ENCODE peak calls at places on chromosomes 16 and 17, in six cellular contexts. G, Q, C, N, M and W are unnamed samples.

GRCh38 chr17:82948081-82948511 is 108.3 kb upstream of the ZNF750 start:
- DNase-seq in G (no peak), Q (peak), C (no peak), N (peak), M (no peak), W (no peak)

GRCh38 chr16:53732296-53732929 is 28.5 kb downstream of the FTO start:
- DNase-seq in G (no peak), Q (no peak), C (no peak), N (no peak), M (no peak), W (no peak)

GRCh38 chr17:40074175-40074512 is 11.4 kb downstream of the THRA start:
- DNase-seq in G (no peak), Q (no peak), C (no peak), N (no peak), M (no peak), W (no peak)

GRCh38 chr16:66548068-66548467 is 1.9 kb downstream of the TK2 start:
- DNase-seq in G (no peak), Q (no peak), C (no peak), N (no peak), M (no peak), W (no peak)

GRCh38 chr17:21495281-21495680 is 119.1 kb downstream of the KCNJ12 start:
- DNase-seq in G (no peak), Q (no peak), C (no peak), N (no peak), M (no peak), W (no peak)

GRCh38 chr17:38597375-38597774 is 8.4 kb downstream of the SRCIN1 start:
- DNase-seq in G (no peak), Q (no peak), C (no peak), N (no peak), M (no peak), W (no peak)

GRCh38 chr17:27535178-27535928 is 79.1 kb downstream of the KSR1 start:
- DNase-seq in G (no peak), Q (no peak), C (no peak), N (no peak), M (no peak), W (no peak)

GRCh38 chr16:86443508-86444130 is 66.7 kb upstream of the FOXF1 start:
- DNase-seq in G (no peak), Q (no peak), C (no peak), N (no peak), M (no peak), W (no peak)

GRCh38 chr16:67158637-67159600 is 790 bp downstream of the TRADD start:
- DNase-seq in G (no peak), Q (peak), C (peak), N (peak), M (no peak), W (no peak)

GRCh38 chr17:45646288-45646988 is 137.7 kb upstream of the CRHR1 start:
- DNase-seq in G (peak), Q (no peak), C (no peak), N (peak), M (no peak), W (no peak)

DNA sequence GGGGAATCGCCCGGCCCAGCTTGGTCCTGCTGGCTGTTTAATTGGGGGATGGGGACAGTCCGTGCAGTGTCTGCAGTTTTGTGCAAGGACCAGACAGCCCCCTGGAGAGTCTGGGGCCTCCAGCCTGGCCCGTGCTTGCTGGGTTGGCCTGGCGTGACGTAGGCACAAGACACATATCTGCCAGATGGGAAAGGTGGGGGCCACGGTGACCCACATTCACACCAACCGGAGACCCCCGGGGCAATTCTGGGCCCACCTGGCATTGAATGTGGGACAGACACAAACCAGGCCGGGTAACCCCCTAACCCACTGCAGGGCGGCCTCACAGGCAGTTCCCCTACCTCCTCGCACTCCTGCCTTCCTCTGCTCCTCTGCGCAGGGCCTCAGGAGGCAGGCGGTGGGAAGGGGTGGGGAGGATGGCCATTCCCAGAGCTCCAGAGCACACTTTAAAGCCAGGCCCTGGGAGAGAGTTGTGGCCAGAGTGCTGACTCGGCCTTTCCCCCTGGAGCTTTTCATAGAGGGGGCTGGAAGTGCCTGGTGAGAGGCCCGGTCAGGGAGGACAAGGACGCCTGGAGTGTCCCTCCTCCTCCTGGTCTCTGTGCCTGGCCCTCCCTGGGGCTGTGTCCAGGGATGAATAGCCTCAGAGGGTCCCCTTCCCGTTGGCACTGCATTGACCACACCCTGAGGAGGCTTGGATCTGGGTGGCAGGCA is 1.5 kb downstream of the MRC2 start:
- DNase-seq in G (no peak), Q (peak), C (no peak), N (no peak), M (peak), W (no peak)
- H3K27ac ChIP-seq in G (no peak), Q (no peak), C (no peak), N (peak), M (peak), W (peak)

DNA sequence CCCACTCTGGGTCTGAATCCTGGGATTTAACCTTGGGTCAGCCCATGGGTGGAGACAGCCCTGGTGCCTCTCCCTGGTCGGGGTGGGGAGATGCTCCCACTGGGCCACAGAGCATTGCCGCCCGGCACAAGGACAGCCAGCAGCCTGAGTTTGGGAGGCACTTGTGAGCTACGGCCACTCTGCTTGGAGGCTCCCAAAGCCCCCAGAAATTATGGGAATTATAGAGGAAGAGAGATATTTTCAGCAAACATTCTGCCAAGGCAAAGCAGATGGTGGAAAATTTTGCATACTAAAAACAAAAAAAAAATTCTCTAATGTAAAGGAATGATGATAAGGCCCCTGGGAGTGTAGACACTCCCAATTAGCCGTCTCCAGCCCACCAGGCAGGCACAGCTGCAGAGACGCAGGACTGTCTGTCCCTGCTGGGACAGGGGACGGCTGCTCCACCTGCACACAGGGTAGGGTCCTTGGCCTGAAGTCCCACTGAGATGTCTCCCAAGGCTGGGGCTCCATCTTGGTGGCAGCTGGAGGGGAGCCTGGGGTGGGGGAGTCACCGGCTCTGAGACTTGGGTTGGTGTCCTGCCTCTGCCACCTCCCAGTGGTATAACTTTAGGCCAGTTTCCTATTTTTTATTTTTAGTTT is 46.3 kb upstream of the DOC2B start:
- DNase-seq in G (no peak), Q (peak), C (no peak), N (peak), M (no peak), W (no peak)
- H3K27ac ChIP-seq in G (no peak), Q (no peak), C (no peak), N (no peak), M (peak), W (no peak)

GRCh38 chr17:78276098-78276497 is 44.7 kb downstream of the TMEM235 start:
- DNase-seq in G (no peak), Q (no peak), C (peak), N (no peak), M (no peak), W (no peak)

GRCh38 chr17:78275355-78275754 is 43.9 kb downstream of the TMEM235 start:
- DNase-seq in G (no peak), Q (no peak), C (no peak), N (no peak), M (no peak), W (no peak)

GRCh38 chr17:78273813-78274212 is 42.4 kb downstream of the TMEM235 start:
- DNase-seq in G (no peak), Q (no peak), C (no peak), N (no peak), M (no peak), W (no peak)

GRCh38 chr17:78278139-78278741 is 46.8 kb downstream of the TMEM235 start:
- DNase-seq in G (peak), Q (peak), C (peak), N (no peak), M (no peak), W (no peak)

DNA sequence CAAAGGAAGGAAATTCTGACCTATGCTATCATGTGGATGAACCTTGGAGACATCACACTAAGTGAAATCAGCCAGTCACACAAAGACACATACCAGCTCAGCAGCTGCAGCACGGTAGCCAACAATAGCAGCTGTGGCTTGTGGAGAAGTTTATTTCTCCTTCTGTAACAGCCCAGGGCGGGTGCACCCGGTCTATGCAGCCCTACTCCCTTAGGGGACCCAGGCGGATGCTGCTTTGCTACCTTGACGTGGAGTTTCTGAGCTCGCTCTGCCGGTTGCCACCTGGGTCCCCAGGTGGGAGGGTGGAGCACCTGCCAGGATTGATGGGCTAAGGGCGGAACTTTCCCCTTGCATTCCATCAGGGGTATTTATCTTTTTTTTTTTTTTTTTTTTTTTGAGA is 45.1 kb downstream of the TMEM235 start:
- DNase-seq in G (no peak), Q (no peak), C (peak), N (no peak), M (no peak), W (no peak)
- H3K27ac ChIP-seq in G (no peak), Q (no peak), C (peak), N (no peak), M (no peak), W (no peak)

GRCh38 chr17:1755252-1755992 is 6.4 kb upstream of the SERPINF1 start:
- DNase-seq in G (no peak), Q (no peak), C (no peak), N (no peak), M (no peak), W (no peak)
- H3K27ac ChIP-seq in G (no peak), Q (no peak), C (no peak), N (no peak), M (no peak), W (no peak)

GRCh38 chr17:17849863-17850373 is 13.1 kb upstream of the SREBF1 start:
- DNase-seq in G (no peak), Q (no peak), C (no peak), N (no peak), M (no peak), W (no peak)

GRCh38 chr17:17853811-17854527 is 17.2 kb upstream of the SREBF1 start:
- DNase-seq in G (no peak), Q (no peak), C (no peak), N (no peak), M (no peak), W (no peak)

GRCh38 chr17:17851101-17851500 is 14.3 kb upstream of the SREBF1 start:
- DNase-seq in G (no peak), Q (no peak), C (no peak), N (no peak), M (no peak), W (no peak)

GRCh38 chr17:17849147-17849820 is 12.5 kb upstream of the SREBF1 start:
- DNase-seq in G (no peak), Q (peak), C (no peak), N (peak), M (peak), W (no peak)

DNA sequence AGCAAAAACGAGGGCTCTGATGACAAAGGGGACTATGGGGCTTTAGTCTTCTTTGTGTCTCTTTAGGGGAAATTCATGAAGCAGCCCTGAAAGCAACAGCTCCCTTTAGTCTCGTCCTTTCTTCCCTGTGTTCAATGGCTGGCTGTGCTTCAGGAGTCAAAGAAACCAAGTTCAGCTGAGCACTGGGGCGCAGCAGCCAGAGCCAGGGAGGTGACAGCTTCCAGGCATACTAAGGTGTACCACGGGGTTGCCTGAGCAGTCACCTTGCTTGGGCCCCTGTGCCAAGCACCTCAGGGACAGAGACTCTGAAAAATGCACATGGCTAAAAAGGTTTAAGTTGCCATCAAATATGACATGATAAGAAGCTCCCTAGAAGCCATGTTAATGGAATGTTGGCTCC is 14.8 kb upstream of the SREBF1 start:
- DNase-seq in G (no peak), Q (no peak), C (no peak), N (no peak), M (no peak), W (no peak)
- H3K27ac ChIP-seq in G (no peak), Q (no peak), C (no peak), N (no peak), M (peak), W (no peak)